ENCODE peak calls at places on chromosomes 4 and X, in four cellular contexts. S is stomach, K is GM12878, Q is sigmoid colon. Y is an unnamed sample.

GRCh38 chrX:115337735-115338134 is 48.2 kb downstream of the LUZP4 start:
- DNase-seq in S (no peak), K (no peak), Q (no peak), Y (peak; percentile 61)

GRCh38 chrX:40157228-40158035 is 59.7 kb upstream of the BCOR start:
- DNase-seq in S (no peak), K (no peak), Q (no peak), Y (no peak)

GRCh38 chr4:108611360-108611759 is 9.0 kb upstream of the RPL34 start:
- DNase-seq in S (no peak), K (no peak), Q (no peak), Y (no peak)

GRCh38 chr4:82551734-82552133 is 10.1 kb downstream of the TMEM150C start:
- DNase-seq in S (no peak), K (no peak), Q (no peak), Y (no peak)

GRCh38 chrX:31233941-31234496 is 162.2 kb upstream of the FTHL17 start:
- DNase-seq in S (no peak), K (no peak), Q (no peak), Y (no peak)

GRCh38 chr4:145773581-145774234 is 93.8 kb downstream of the C4orf51 start:
- DNase-seq in S (no peak), K (peak; percentile 37), Q (peak; percentile 90), Y (peak; percentile 24)

GRCh38 chrX:107826286-107827136 is 845 bp downstream of the MID2 start:
- DNase-seq in S (peak; percentile 34), K (no peak), Q (peak; percentile 67), Y (peak; percentile 26)

GRCh38 chr4:38230821-38231583 is 270.8 kb downstream of the PTTG2 start:
- DNase-seq in S (no peak), K (no peak), Q (no peak), Y (no peak)

GRCh38 chrX:28189011-28189410 is 207.8 kb upstream of the DCAF8L1 start:
- DNase-seq in S (no peak), K (no peak), Q (no peak), Y (no peak)

GRCh38 chr4:6150046-6150735 is 50.2 kb downstream of the JAKMIP1 start:
- DNase-seq in S (peak; percentile 41), K (no peak), Q (no peak), Y (no peak)

GRCh38 chr4:182465114-182465513 is 221.9 kb downstream of the TENM3 start:
- DNase-seq in S (no peak), K (no peak), Q (no peak), Y (no peak)

GRCh38 chr4:32290102-32290501 is 1569.9 kb downstream of the PCDH7 start:
- DNase-seq in S (no peak), K (no peak), Q (no peak), Y (no peak)

GRCh38 chrX:140799216-140799615 is 89.7 kb downstream of the LINC00632 start:
- DNase-seq in S (no peak), K (no peak), Q (no peak), Y (no peak)

GRCh38 chr4:137180349-137180748 is 351.9 kb downstream of the PCDH18 start:
- DNase-seq in S (no peak), K (no peak), Q (no peak), Y (no peak)

GRCh38 chrX:125646195-125646594 is 326.5 kb downstream of the TEX13C start:
- DNase-seq in S (no peak), K (no peak), Q (no peak), Y (no peak)

GRCh38 chrX:139759637-139760036 is 51.7 kb upstream of the MCF2 start:
- DNase-seq in S (no peak), K (no peak), Q (no peak), Y (no peak)

GRCh38 chrX:77160301-77160700 is 286.9 kb upstream of the FGF16 start:
- DNase-seq in S (no peak), K (no peak), Q (no peak), Y (no peak)

GRCh38 chr4:1462009-1462767 is 55.9 kb upstream of the NKX1-1 start:
- DNase-seq in S (no peak), K (no peak), Q (no peak), Y (no peak)

GRCh38 chr4:148923881-148924280 is 481.7 kb upstream of the NR3C2 start:
- DNase-seq in S (no peak), K (no peak), Q (no peak), Y (no peak)

GRCh38 chr4:47704693-47705325 is 133.1 kb downstream of the CORIN start:
- DNase-seq in S (peak; percentile 35), K (no peak), Q (no peak), Y (no peak)

GRCh38 chrX:31871989-31872388 is 800.1 kb upstream of the FTHL17 start:
- DNase-seq in S (no peak), K (no peak), Q (no peak), Y (no peak)

GRCh38 chrX:46317158-46317557 is 228.1 kb downstream of the ZNF674 start:
- DNase-seq in S (no peak), K (no peak), Q (no peak), Y (no peak)

GRCh38 chr4:6229095-6229494 is 28.7 kb upstream of the JAKMIP1 start:
- DNase-seq in S (peak; percentile 24), K (no peak), Q (peak; percentile 30), Y (no peak)

GRCh38 chrX:9130031-9130430 is 96.1 kb upstream of the FAM9B start:
- DNase-seq in S (no peak), K (no peak), Q (no peak), Y (no peak)

GRCh38 chr4:113637363-113637762 is 124.2 kb downstream of the CAMK2D start:
- DNase-seq in S (no peak), K (no peak), Q (no peak), Y (no peak)

GRCh38 chr4:70183168-70183939 is 12.2 kb upstream of the ODAM start:
- DNase-seq in S (peak; percentile 28), K (no peak), Q (no peak), Y (no peak)

GRCh38 chr4:4673070-4673469 is 131.2 kb upstream of the STX18 start:
- DNase-seq in S (no peak), K (no peak), Q (peak; percentile 45), Y (peak; percentile 24)

GRCh38 chr4:67040315-67040714 is 505.0 kb downstream of the CENPC start:
- DNase-seq in S (no peak), K (no peak), Q (no peak), Y (no peak)

GRCh38 chr4:185039508-185040273 is 21.4 kb downstream of the HELT start:
- DNase-seq in S (peak; percentile 67), K (peak; percentile 23), Q (peak; percentile 71), Y (peak; percentile 35)

GRCh38 chr4:83535520-83535944 is 376 bp upstream of the GPAT3 start:
- DNase-seq in S (peak; percentile 56), K (no peak), Q (peak; percentile 76), Y (peak; percentile 32)

GRCh38 chr4:2408401-2408958 is 10.0 kb downstream of the ZFYVE28 start:
- DNase-seq in S (no peak), K (no peak), Q (no peak), Y (no peak)

GRCh38 chr4:43512253-43512652 is 619.7 kb downstream of the GRXCR1 start:
- DNase-seq in S (no peak), K (no peak), Q (no peak), Y (no peak)

GRCh38 chrX:132270699-132271098 is 51.5 kb upstream of the RAP2C start:
- DNase-seq in S (no peak), K (no peak), Q (peak; percentile 88), Y (peak; percentile 94)

GRCh38 chrX:133921764-133922389 is 63.5 kb downstream of the GPC3 start:
- DNase-seq in S (peak; percentile 72), K (no peak), Q (no peak), Y (no peak)

GRCh38 chr4:3107271-3108185 is 33.0 kb downstream of the HTT start:
- DNase-seq in S (no peak), K (no peak), Q (peak; percentile 83), Y (no peak)

GRCh38 chr4:113179091-113179490 is 129.6 kb downstream of the ANK2 start:
- DNase-seq in S (no peak), K (no peak), Q (no peak), Y (no peak)

DNA sequence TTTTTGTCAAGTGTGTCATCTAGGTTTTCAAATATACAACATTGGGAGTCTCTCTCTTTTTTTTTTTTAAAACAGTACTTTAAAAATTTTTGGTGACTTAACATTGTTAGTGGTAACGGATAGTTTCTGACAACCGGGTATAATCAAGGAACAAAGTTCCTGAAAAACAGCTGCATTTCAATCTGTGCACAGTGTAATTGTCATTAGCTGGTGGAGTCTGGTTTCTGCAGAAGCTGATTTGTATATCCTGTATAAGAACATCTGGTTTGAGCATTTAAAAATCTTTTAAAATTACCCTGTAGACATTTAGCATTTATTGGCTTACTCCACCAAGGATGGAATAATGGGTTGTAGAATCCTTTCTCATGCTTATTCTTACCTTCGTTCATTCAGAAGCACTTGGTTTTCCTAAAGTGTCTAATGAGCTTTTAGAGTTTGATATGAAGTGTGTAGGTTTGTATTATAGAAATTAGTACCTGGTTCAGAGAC is 11.2 kb downstream of the JADE1 start:
- DNase-seq in S (no peak), K (no peak), Q (no peak), Y (no peak)
- H3K4me1 ChIP-seq in S (peaks cover 94% of the 10 kb centered on the region), K (peaks cover 26% of the 10 kb centered on the region), Q (peaks cover 31% of the 10 kb centered on the region), Y (no peaks in the 10 kb centered on the region)

GRCh38 chr4:151324449-151325319 is 721 bp downstream of the SH3D19 start:
- DNase-seq in S (peak; percentile 48), K (no peak), Q (peak; percentile 77), Y (peak; percentile 41)
- TF ChIP-seq POLR2A in S (no peak), K (no peak), Q (no peak), Y (no peak)

GRCh38 chr4:107500551-107500950 is 219.5 kb downstream of the PAPSS1 start:
- DNase-seq in S (no peak), K (no peak), Q (no peak), Y (no peak)
- H3K4me1 ChIP-seq in S (no peaks in the 10 kb centered on the region), K (no peaks in the 10 kb centered on the region), Q (no peaks in the 10 kb centered on the region), Y (no peaks in the 10 kb centered on the region)

DNA sequence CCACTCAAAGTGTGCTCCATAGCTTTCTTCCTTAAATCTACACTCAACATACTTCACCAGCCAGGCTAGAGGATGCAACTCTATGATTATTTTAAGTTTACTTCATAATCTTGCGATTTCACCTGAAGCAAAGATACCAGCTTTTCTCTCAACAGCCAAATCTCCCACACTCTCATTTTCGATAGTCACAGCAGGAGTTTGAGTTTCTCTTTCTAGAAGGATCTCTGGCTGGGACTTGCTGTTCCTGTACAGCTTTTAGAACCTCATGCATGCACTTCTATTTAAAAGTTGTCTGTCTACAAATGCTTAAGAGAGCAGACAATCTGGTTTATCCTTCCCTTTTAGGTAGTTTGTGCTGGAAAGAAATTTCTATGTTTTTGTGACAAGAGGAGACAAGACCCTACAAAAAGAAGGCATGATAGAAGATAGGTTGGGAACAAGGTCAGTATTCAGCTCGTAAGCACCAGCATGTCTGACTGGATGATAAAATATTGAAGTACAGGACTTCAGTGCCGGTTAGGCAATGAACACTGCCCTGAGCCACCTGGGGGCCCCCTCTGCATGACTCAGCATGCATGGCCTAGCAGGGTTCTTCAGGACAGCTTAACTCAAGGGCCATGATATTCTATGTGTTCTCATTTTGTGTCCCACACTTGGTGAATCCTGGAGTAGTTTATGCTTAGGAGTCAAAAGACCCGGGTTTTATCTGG is 65.6 kb downstream of the ATXN3L start:
- DNase-seq in S (no peak), K (peak; percentile 56), Q (no peak), Y (peak; percentile 38)
- TF ChIP-seq POLR2A in S (no peak), K (no peak), Q (no peak), Y (no peak)